ENCODE peak calls at places on chromosomes 5 and 9, in six cellular contexts. P, Q, N, J, B and R are unnamed samples.

GRCh38 chr9:108768739-108769138 is 87.0 kb downstream of the ACTL7B start:
- DNase-seq in B (no peak), P (no peak), N (no peak), J (no peak), Q (no peak), R (no peak)

GRCh38 chr9:33044677-33045282 is 19.7 kb downstream of the DNAJA1 start:
- DNase-seq in P (peak; percentile 81), J (no peak), Q (peak; percentile 55), N (peak; percentile 34), B (no peak), R (no peak)

GRCh38 chr5:67133781-67134180 is 62.8 kb downstream of the CD180 start:
- DNase-seq in P (no peak), J (no peak), N (no peak), Q (no peak), B (no peak), R (no peak)

GRCh38 chr9:38689678-38690077 is 30.3 kb downstream of the FAM240B start:
- DNase-seq in B (no peak), Q (peak; percentile 91), P (peak; percentile 85), J (no peak), N (no peak), R (no peak)

GRCh38 chr9:128051932-128052734 is 15.0 kb downstream of the NAIF1 start:
- DNase-seq in Q (no peak), B (peak; percentile 77), J (no peak), P (no peak), N (peak; percentile 67), R (no peak)

GRCh38 chr5:102498271-102499034 is at the start of gene SLCO6A1:
- DNase-seq in Q (no peak), N (no peak), B (no peak), J (peak; percentile 5), P (peak; percentile 34), R (no peak)

GRCh38 chr5:159805021-159805420 is 111.3 kb upstream of the ADRA1B start:
- DNase-seq in N (no peak), P (no peak), B (no peak), J (no peak), Q (no peak), R (peak; percentile 47)

GRCh38 chr9:28934111-28934510 is 1360.8 kb upstream of the C9orf72 start:
- DNase-seq in Q (no peak), P (no peak), N (no peak), J (no peak), B (no peak), R (no peak)

GRCh38 chr9:92664394-92665152 is 5.4 kb downstream of the IPPK start:
- DNase-seq in J (no peak), P (no peak), N (no peak), Q (no peak), B (no peak), R (no peak)

GRCh38 chr5:90613918-90614504 is 55.4 kb downstream of the ADGRV1 start:
- DNase-seq in N (no peak), P (no peak), J (peak; percentile 37), Q (no peak), B (no peak), R (no peak)

GRCh38 chr9:110640736-110641135 is 27.9 kb upstream of the MUSK start:
- DNase-seq in J (no peak), Q (no peak), N (no peak), B (no peak), P (no peak), R (no peak)

GRCh38 chr9:136255166-136255538 is 9.5 kb upstream of the QSOX2 start:
- DNase-seq in P (no peak), N (peak; percentile 44), Q (peak; percentile 27), J (peak; percentile 56), B (no peak), R (no peak)

GRCh38 chr9:121720311-121720991 is 69.0 kb downstream of the DAB2IP start:
- DNase-seq in J (no peak), B (no peak), Q (no peak), P (no peak), N (peak; percentile 77), R (no peak)

GRCh38 chr5:84487963-84488362 is 103.3 kb upstream of the EDIL3 start:
- DNase-seq in Q (no peak), N (no peak), B (no peak), P (no peak), J (no peak), R (no peak)

GRCh38 chr5:68049053-68049713 is 166.4 kb upstream of the PIK3R1 start:
- DNase-seq in J (no peak), Q (peak; percentile 92), B (no peak), P (no peak), N (no peak), R (no peak)

GRCh38 chr5:109105631-109106267 is 304.0 kb downstream of the PJA2 start:
- DNase-seq in J (no peak), N (peak; percentile 73), B (no peak), P (no peak), Q (peak; percentile 97), R (no peak)

GRCh38 chr5:132425009-132425937 is 55.8 kb downstream of the SLC22A5 start:
- DNase-seq in P (no peak), Q (no peak), N (peak; percentile 92), B (no peak), J (peak; percentile 53), R (peak; percentile 78)

GRCh38 chr9:114288233-114289051 is 34.5 kb upstream of the ORM1 start:
- DNase-seq in B (no peak), P (peak; percentile 73), J (no peak), N (peak; percentile 83), Q (no peak), R (no peak)

GRCh38 chr9:1505489-1505888 is 455.3 kb downstream of the DMRT2 start:
- DNase-seq in B (no peak), P (no peak), N (no peak), Q (no peak), J (no peak), R (no peak)

GRCh38 chr9:114396558-114397218 is 8.9 kb upstream of the AKNA start:
- DNase-seq in P (peak; percentile 49), J (peak; percentile 24), Q (peak; percentile 55), B (peak; percentile 7), N (no peak), R (no peak)

GRCh38 chr9:120445974-120446373 is 134.0 kb downstream of the CDK5RAP2 start:
- DNase-seq in J (no peak), B (no peak), Q (no peak), N (no peak), P (no peak), R (no peak)

GRCh38 chr9:33718987-33719386 is 76.4 kb upstream of the PRSS3 start:
- DNase-seq in B (no peak), Q (no peak), P (no peak), J (no peak), N (no peak), R (no peak)

GRCh38 chr9:110095238-110095637 is 112.7 kb downstream of the C9orf152 start:
- DNase-seq in Q (no peak), J (no peak), B (no peak), P (no peak), N (no peak), R (no peak)

GRCh38 chr5:4215143-4215542 is 619.5 kb downstream of the IRX1 start:
- DNase-seq in P (no peak), B (no peak), N (no peak), J (no peak), Q (no peak), R (no peak)

GRCh38 chr5:61342066-61342465 is 10.0 kb downstream of the ZSWIM6 start:
- DNase-seq in P (no peak), Q (peak; percentile 49), J (no peak), B (no peak), N (peak; percentile 73), R (no peak)

GRCh38 chr9:106878943-106879916 is 16.3 kb downstream of the ZNF462 start:
- DNase-seq in J (no peak), N (peak; percentile 90), P (peak; percentile 33), B (no peak), Q (peak; percentile 39), R (no peak)
- H3K4me1 ChIP-seq in J (no peaks in the 10 kb centered on the region), N (peaks cover 49% of the 10 kb centered on the region), P (peaks cover 87% of the 10 kb centered on the region), B (no peaks in the 10 kb centered on the region), Q (peaks cover 9% of the 10 kb centered on the region), R (peaks cover 8% of the 10 kb centered on the region)

GRCh38 chr9:126650830-126651341 is 37.2 kb downstream of the LMX1B start:
- DNase-seq in N (no peak), Q (no peak), B (no peak), J (no peak), P (no peak), R (no peak)

GRCh38 chr9:126647585-126648110 is 33.9 kb downstream of the LMX1B start:
- DNase-seq in B (no peak), P (no peak), J (no peak), N (no peak), Q (no peak), R (no peak)

GRCh38 chr9:126649477-126649876 is 35.7 kb downstream of the LMX1B start:
- DNase-seq in J (no peak), P (no peak), Q (no peak), N (no peak), B (no peak), R (no peak)

GRCh38 chr9:126650404-126650804 is 36.7 kb downstream of the LMX1B start:
- DNase-seq in J (no peak), Q (no peak), N (no peak), P (no peak), B (no peak), R (no peak)

DNA sequence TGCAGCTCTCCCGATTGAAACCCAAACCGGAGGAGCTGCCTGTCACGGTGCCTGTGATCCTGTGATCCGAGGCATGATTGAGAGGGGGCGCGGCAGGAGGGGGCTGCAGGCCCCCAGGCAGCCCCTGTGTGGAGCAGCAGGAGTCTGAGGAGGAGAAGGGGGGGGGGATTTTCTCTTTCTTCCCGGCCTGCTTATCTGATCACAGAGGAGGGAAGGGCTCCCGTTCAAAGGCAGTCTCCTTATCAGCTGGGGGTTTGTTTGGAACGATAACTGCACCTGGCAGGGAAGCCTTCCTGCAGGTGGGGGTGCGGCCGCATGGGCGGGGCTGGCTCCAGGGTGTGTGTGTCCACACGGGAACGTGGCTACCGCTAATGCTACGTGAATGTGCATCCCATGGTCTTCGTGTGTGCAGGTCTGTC is 38.4 kb downstream of the LMX1B start:
- DNase-seq in N (no peak), P (no peak), J (no peak), B (no peak), Q (no peak), R (no peak)
- TF ChIP-seq EZH2 in N (no peak), P (no peak), J (no peak), B (no peak), Q (no peak), R (no peak)

GRCh38 chr5:143395638-143396352 is 7.7 kb downstream of the NR3C1 start:
- DNase-seq in N (peak; percentile 58), J (no peak), P (no peak), B (no peak), Q (no peak), R (no peak)
- H3K4me1 ChIP-seq in N (peaks cover 14% of the 10 kb centered on the region), J (no peaks in the 10 kb centered on the region), P (peaks cover 57% of the 10 kb centered on the region), B (no peaks in the 10 kb centered on the region), Q (peaks cover 16% of the 10 kb centered on the region), R (peaks cover 88% of the 10 kb centered on the region)

GRCh38 chr9:132147839-132148238 is 14.0 kb upstream of the NTNG2 start:
- DNase-seq in P (no peak), B (no peak), N (no peak), Q (no peak), J (no peak), R (no peak)

GRCh38 chr9:132147331-132147730 is 14.5 kb upstream of the NTNG2 start:
- DNase-seq in P (no peak), J (no peak), B (no peak), Q (no peak), N (no peak), R (no peak)

GRCh38 chr9:132151118-132151517 is 10.7 kb upstream of the NTNG2 start:
- DNase-seq in B (no peak), J (no peak), N (no peak), P (no peak), Q (no peak), R (no peak)

GRCh38 chr9:132152231-132152630 is 9.6 kb upstream of the NTNG2 start:
- DNase-seq in N (no peak), B (no peak), P (no peak), Q (no peak), J (no peak), R (no peak)

GRCh38 chr9:132150256-132150655 is 11.6 kb upstream of the NTNG2 start:
- DNase-seq in J (no peak), Q (no peak), P (no peak), N (no peak), B (no peak), R (no peak)
- TF ChIP-seq EZH2 in J (no peak), Q (no peak), P (no peak), N (no peak), B (no peak), R (no peak)